ENCODE peak calls at places on chromosomes 7 and 10, in ten cellular contexts. T is HFFc6; U is T-cell; Z is Calu3; Q is NCI-H1436 treated with DMSO at 0.1 percent for 48 hours; P is NCI-H1105; Y is EL; A is ELR; G is CD8-positive, alpha-beta T cell; X is mesenteric fat pad. D is an unnamed sample.

GRCh38 chr7:93622036-93622714 is 47.7 kb upstream of the CALCR start:
- DNase-seq in P (no peak), G (no peak), X (no peak), Y (peak), T (peak), U (no peak), Z (peak), A (peak), Q (no peak), D (peak)

GRCh38 chr7:14697684-14698083 is 204.9 kb downstream of the DGKB start:
- DNase-seq in A (no peak), U (no peak), G (no peak), P (no peak), Z (no peak), Q (no peak), T (no peak), X (no peak), Y (no peak), D (no peak)

GRCh38 chr7:123191132-123191531 is 8.6 kb downstream of the SLC13A1 start:
- DNase-seq in A (no peak), P (no peak), Y (no peak), U (no peak), Z (peak), X (no peak), T (no peak), G (no peak), Q (no peak), D (peak)

GRCh38 chr10:73827346-73828089 is 16.1 kb upstream of the NDST2 start:
- DNase-seq in U (no peak), X (no peak), P (no peak), Q (no peak), T (no peak), G (no peak), A (peak), Y (peak), Z (no peak), D (peak)

GRCh38 chr7:114916261-114916892 is 5.5 kb upstream of the MDFIC start:
- DNase-seq in P (no peak), G (peak), Q (no peak), A (no peak), Z (no peak), T (no peak), Y (no peak), X (no peak), U (no peak), D (no peak)

GRCh38 chr7:136923111-136923510 is 54.7 kb downstream of the CHRM2 start:
- DNase-seq in Z (no peak), Y (peak), P (no peak), X (no peak), T (peak), U (no peak), Q (no peak), G (no peak), A (peak), D (peak)

GRCh38 chr7:1085910-1086421 is 1.9 kb upstream of the GPER1 start:
- DNase-seq in X (no peak), P (no peak), Z (no peak), U (no peak), Q (no peak), T (peak), G (no peak), A (peak), Y (peak), D (no peak)

GRCh38 chr10:23192396-23192740 is 256 bp downstream of the PTF1A start:
- DNase-seq in G (no peak), Q (no peak), A (no peak), U (no peak), Y (no peak), Z (no peak), T (no peak), P (no peak), X (no peak), D (peak)

GRCh38 chr10:132593900-132594876 is 56.6 kb downstream of the INPP5A start:
- DNase-seq in P (no peak), A (no peak), Z (no peak), T (no peak), X (no peak), Q (no peak), G (no peak), Y (no peak), U (no peak), D (no peak)

GRCh38 chr7:105759670-105760548 is 116.5 kb downstream of the ATXN7L1 start:
- DNase-seq in P (peak), Z (peak), A (peak), T (peak), Y (peak), U (no peak), X (no peak), Q (no peak), G (peak), D (peak)

GRCh38 chr10:47024399-47025252 is 113.4 kb downstream of the PTPN20 start:
- DNase-seq in Y (peak), P (peak), Z (peak), U (peak), Q (no peak), A (peak), X (peak), G (peak), T (peak), D (peak)

D was measured in mammary epithelial cell.